ENCODE peak calls at places on chromosomes 12 and 14, in six cellular contexts. K is SJSA1, O is MM.1S, L is ascending aorta, C is cardiac muscle cell, I is endodermal cell. V is an unnamed sample.

GRCh38 chr14:88299865-88300264 is 23.2 kb downstream of the KCNK10 start:
- DNase-seq in K (no peak), O (no peak), L (no peak), C (no peak), I (no peak), V (no peak)

GRCh38 chr14:63604626-63605025 is 37.0 kb downstream of the WDR89 start:
- DNase-seq in K (no peak), O (no peak), L (no peak), C (no peak), I (no peak), V (no peak)

GRCh38 chr14:24311837-24312615 is 724 bp downstream of the LTB4R start:
- DNase-seq in K (no peak), O (no peak), L (no peak), C (no peak), I (no peak), V (no peak)

GRCh38 chr12:109779382-109779781 is 53.8 kb downstream of the TRPV4 start:
- DNase-seq in K (no peak), O (no peak), L (no peak), C (no peak), I (no peak), V (no peak)

GRCh38 chr14:91323671-91324605 is 79.4 kb upstream of the GPR68 start:
- DNase-seq in K (no peak), O (peak), L (peak), C (peak), I (peak), V (peak)

GRCh38 chr12:75944097-75944904 is 87.3 kb downstream of the PHLDA1 start:
- DNase-seq in K (no peak), O (peak), L (no peak), C (no peak), I (peak), V (peak)

GRCh38 chr14:89013698-89014569 is 189.5 kb downstream of the TTC8 start:
- DNase-seq in K (no peak), O (no peak), L (no peak), C (no peak), I (no peak), V (no peak)

GRCh38 chr12:113445544-113446176 is 23.5 kb downstream of the SDSL start:
- DNase-seq in K (no peak), O (peak), L (no peak), C (no peak), I (no peak), V (no peak)

GRCh38 chr12:69966839-69967238 is 141.8 kb downstream of the MYRFL start:
- DNase-seq in K (no peak), O (no peak), L (no peak), C (no peak), I (no peak), V (peak)

GRCh38 chr12:60577607-60578006 is 981.8 kb downstream of the SLC16A7 start:
- DNase-seq in K (no peak), O (no peak), L (no peak), C (no peak), I (no peak), V (no peak)

GRCh38 chr12:27751386-27752047 is 28.5 kb upstream of the KLHL42 start:
- DNase-seq in K (no peak), O (no peak), L (no peak), C (no peak), I (no peak), V (no peak)

GRCh38 chr14:76908834-76909233 is 82.6 kb downstream of the LRRC74A start:
- DNase-seq in K (no peak), O (peak), L (no peak), C (no peak), I (no peak), V (no peak)

GRCh38 chr14:63134801-63135200 is 69.4 kb upstream of the RHOJ start:
- DNase-seq in K (no peak), O (no peak), L (no peak), C (peak), I (no peak), V (peak)

GRCh38 chr12:112261559-112261958 is 120.7 kb downstream of the HECTD4 start:
- DNase-seq in K (no peak), O (no peak), L (no peak), C (no peak), I (peak), V (no peak)

GRCh38 chr14:66395300-66395699 is 90.9 kb upstream of the CCDC196 start:
- DNase-seq in K (no peak), O (peak), L (no peak), C (no peak), I (peak), V (no peak)

GRCh38 chr14:104370256-104370870 is 209.2 kb upstream of the C14orf180 start:
- DNase-seq in K (no peak), O (no peak), L (no peak), C (peak), I (peak), V (no peak)

GRCh38 chr14:89681086-89682018 is 264.3 kb upstream of the FOXN3 start:
- DNase-seq in K (no peak), O (peak), L (no peak), C (no peak), I (no peak), V (no peak)

GRCh38 chr14:76186318-76187027 is 34.8 kb downstream of the GPATCH2L start:
- DNase-seq in K (no peak), O (no peak), L (no peak), C (no peak), I (no peak), V (no peak)

GRCh38 chr14:21300892-21301291 is 21.0 kb downstream of the RPGRIP1 start:
- DNase-seq in K (no peak), O (no peak), L (no peak), C (peak), I (peak), V (no peak)

GRCh38 chr12:121287267-121287954 is 9.1 kb downstream of the CAMKK2 start:
- DNase-seq in K (no peak), O (no peak), L (no peak), C (no peak), I (no peak), V (no peak)

GRCh38 chr14:65098586-65098985 is 3.7 kb downstream of the MAX start:
- DNase-seq in K (no peak), O (peak), L (no peak), C (no peak), I (no peak), V (no peak)

GRCh38 chr12:73769337-73769736 is 768.3 kb upstream of the ATXN7L3B start:
- DNase-seq in K (no peak), O (no peak), L (no peak), C (no peak), I (no peak), V (no peak)

GRCh38 chr14:99612065-99612736 is 8.2 kb upstream of the CCDC85C start:
- DNase-seq in K (no peak), O (no peak), L (no peak), C (no peak), I (no peak), V (no peak)

GRCh38 chr14:68042591-68043210 is 223.1 kb downstream of the RAD51B start:
- DNase-seq in K (peak), O (no peak), L (no peak), C (no peak), I (no peak), V (no peak)
- H3K27ac ChIP-seq in K (peak), O (no peak), L (peak), C (no peak), I (peak), V (no peak)

DNA sequence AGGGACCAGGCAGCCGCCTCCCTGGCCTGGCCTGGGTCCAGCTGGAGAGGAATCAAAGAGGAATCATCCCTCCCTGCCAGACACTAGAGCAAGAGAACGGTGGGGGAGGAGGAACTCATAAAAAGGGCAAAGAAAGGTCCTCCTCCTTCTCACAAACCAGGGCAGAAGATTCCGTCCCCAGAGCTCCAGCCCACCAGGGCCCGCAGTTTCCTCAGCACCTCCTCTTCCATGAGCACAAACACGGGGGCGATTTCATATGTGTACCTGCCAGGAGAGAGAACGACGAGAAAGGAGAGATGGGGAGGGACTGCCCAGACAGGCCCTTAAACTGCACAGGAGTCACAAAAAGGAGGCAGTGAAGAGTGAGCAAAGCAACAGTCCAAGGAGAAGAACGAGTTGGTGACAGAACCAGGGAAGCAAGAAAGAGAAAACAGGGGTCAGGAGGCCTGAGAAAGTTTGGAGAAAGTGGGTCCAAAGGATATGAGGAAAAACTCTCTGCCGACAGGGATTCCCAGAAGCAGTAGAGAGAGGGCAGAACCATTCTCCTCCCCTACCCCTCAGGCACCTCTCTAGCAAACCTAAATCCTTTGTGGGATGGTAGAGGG is 8.7 kb upstream of the ZNF740 start:
- DNase-seq in K (no peak), O (no peak), L (no peak), C (no peak), I (peak), V (no peak)
- H3K27ac ChIP-seq in K (no peak), O (no peak), L (no peak), C (no peak), I (no peak), V (no peak)

GRCh38 chr14:93318927-93319326 is 13.9 kb downstream of the BTBD7 start:
- DNase-seq in K (no peak), O (no peak), L (no peak), C (no peak), I (no peak), V (peak)
- H3K27ac ChIP-seq in K (peak), O (no peak), L (no peak), C (no peak), I (no peak), V (peak)

DNA sequence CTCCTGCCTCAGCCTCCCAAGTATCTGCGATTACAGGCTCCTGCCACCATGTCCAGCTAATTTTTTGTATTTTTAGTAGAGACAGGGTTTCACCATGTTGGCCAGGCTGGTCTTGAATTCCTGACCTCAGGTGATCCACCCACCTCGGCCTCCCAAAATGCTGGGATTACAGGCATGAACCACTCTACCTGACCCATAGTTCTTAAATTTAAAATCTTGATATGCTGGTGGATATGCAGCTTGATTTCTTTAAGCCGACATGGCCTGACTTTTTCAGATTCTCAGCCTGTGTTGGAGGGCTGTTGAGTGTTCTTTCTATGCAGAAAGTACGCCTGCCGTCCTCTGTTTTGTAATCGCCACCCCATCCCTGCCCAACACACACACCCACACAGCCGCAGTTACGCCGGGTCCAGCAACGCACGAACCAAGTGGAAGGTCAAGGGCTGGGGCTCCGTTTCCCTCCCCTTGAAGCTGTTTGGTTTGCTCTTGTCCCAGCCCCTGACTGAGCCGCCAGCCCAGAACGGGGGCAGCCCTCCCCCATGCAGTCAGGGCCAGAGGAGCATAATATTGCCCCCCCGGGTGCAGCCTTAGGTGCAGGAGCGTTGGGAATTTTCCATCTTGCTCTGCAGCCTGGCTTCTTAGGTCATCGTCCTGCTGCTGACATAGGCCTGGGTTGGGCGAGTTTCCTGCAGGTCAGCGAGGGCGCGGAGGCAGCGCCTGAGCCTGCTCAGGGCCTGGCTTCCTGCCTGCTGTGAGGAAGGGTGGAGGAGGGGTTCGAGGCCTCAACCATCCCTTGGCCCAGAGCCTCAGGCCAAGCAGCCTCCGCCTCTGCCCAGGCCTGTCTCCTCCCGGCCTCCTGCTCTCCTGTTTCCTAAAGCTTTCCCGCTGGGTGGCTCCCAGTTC is 44.2 kb downstream of the PSMA6 start:
- DNase-seq in K (peak), O (no peak), L (peak), C (peak), I (peak), V (peak)
- H3K27ac ChIP-seq in K (no peak), O (no peak), L (peak), C (peak), I (peak), V (no peak)

DNA sequence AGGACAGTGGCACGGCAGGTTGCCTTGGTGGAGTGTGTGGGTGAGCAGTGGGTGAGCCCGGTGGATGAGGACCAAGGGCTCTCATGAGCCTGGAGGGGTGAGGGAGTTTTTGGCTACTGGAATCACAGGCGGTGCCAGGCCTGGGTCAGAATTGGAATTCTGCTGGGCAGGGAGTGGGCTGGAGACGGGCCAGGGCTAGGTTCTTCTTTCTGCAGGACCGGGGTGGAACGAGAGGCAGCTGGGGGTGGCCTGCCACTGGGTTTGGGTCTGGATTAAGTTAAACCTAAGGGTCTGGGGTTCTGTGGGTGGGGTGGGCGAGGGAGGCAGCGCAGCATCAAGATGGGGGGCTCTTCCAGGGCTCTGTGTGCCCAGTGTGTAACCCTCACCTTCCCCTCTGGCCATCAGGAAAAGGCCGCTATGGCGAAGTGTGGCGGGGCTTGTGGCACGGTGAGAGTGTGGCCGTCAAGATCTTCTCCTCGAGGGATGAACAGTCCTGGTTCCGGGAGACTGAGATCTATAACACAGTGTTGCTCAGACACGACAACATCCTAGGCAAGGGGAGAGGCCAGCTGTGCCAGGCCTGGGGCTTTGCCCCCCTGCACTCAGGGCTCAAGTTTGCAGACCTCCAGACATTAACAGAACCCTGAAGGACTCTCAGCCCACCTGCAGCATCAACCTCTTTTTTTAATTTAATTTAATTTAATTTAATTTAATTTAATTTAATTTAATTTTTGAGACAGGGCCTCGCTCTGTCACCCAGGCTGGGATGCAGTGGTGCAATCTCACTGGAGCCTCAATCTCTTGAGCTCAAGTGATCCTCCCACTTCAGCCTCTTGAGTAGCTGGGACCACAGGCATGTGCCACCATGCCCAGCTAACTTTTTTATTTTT is 7.0 kb downstream of the ACVRL1 start:
- DNase-seq in K (no peak), O (no peak), L (no peak), C (peak), I (no peak), V (no peak)
- H3K27ac ChIP-seq in K (no peak), O (no peak), L (no peak), C (no peak), I (no peak), V (no peak)

GRCh38 chr12:132366341-132366861 is 37.0 kb upstream of the GALNT9 start:
- DNase-seq in K (no peak), O (no peak), L (no peak), C (no peak), I (no peak), V (no peak)
- H3K27ac ChIP-seq in K (no peak), O (no peak), L (no peak), C (no peak), I (no peak), V (no peak)

DNA sequence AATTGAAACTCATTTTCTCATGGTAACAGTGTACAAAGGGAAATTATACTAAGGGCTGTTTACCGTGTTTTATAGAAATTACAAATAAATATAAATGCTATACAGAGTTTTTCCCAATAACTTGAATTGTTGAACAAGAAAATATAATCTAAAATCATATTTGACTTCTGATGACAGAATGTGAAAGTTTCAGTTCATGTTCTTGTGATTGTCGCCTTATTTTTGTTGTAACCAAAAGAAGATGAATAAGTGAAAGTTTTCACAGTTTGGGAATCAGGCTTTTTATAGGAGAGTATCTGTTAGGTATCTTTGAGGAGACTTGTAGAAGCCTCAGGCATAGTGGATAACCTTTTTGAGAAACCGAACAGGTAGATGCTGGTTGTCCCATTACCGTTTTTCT is 28.1 kb downstream of the ANO6 start:
- DNase-seq in K (no peak), O (no peak), L (no peak), C (no peak), I (no peak), V (no peak)
- H3K27ac ChIP-seq in K (no peak), O (peak), L (peak), C (no peak), I (no peak), V (no peak)

V was measured in astrocyte.